ENCODE peak calls at places on chromosomes 13 and 19, in nine cellular contexts. K is ovary; M is cardiac muscle cell; Z is CD4-positive, CD25-positive, alpha-beta regulatory T cell; E is colonic mucosa; H is right lobe of liver; L is iPS DF 6.9; S is body of pancreas; W is SK-N-MC. J is an unnamed sample.
A peak's percentile ranks its signal among the peaks of the same experiment; 100 is the strongest.

GRCh38 chr19:1618157-1619093 is 13.2 kb upstream of the UQCR11 start:
- DNase-seq in Z (no peak), K (no peak), E (peak; percentile 51), L (peak; percentile 39), S (peak; percentile 58), H (no peak), M (peak; percentile 20), W (no peak), J (no peak)

GRCh38 chr19:14400913-14401312 is 18.2 kb downstream of the DDX39A start:
- DNase-seq in Z (no peak), S (no peak), E (no peak), L (no peak), M (no peak), H (no peak), W (no peak), K (no peak), J (no peak)

GRCh38 chr13:111577429-111577828 is 257.0 kb downstream of the TEX29 start:
- DNase-seq in W (no peak), H (peak; percentile 61), Z (no peak), L (no peak), E (no peak), K (no peak), M (no peak), S (no peak), J (no peak)

GRCh38 chr13:105165449-105166125 is 1369.9 kb downstream of the EFNB2 start:
- DNase-seq in S (no peak), Z (no peak), K (no peak), E (peak; percentile 19), W (no peak), H (no peak), M (no peak), L (no peak), J (no peak)

GRCh38 chr13:31794452-31794851 is 55.1 kb downstream of the RXFP2 start:
- DNase-seq in E (no peak), K (no peak), W (no peak), M (peak; percentile 67), L (no peak), S (no peak), Z (no peak), H (no peak), J (no peak)

GRCh38 chr19:510606-511100 is 3.4 kb downstream of the TPGS1 start:
- DNase-seq in Z (peak; percentile 80), H (peak; percentile 73), L (no peak), E (peak; percentile 88), W (no peak), S (peak; percentile 74), K (peak; percentile 59), M (peak; percentile 91), J (peak; percentile 84)

GRCh38 chr13:66886248-66886647 is 343.9 kb downstream of the PCDH9 start:
- DNase-seq in K (no peak), M (no peak), W (no peak), H (no peak), E (no peak), S (no peak), Z (no peak), L (no peak), J (peak; percentile 5)

GRCh38 chr13:71730267-71730666 is 136.7 kb downstream of the DACH1 start:
- DNase-seq in K (no peak), S (no peak), L (no peak), M (no peak), Z (no peak), H (no peak), E (no peak), W (no peak), J (no peak)

GRCh38 chr19:48461982-48462655 is 6.7 kb downstream of the KCNJ14 start:
- DNase-seq in S (no peak), W (no peak), L (peak; percentile 74), E (no peak), M (peak; percentile 20), K (no peak), H (no peak), Z (no peak), J (no peak)

GRCh38 chr19:10104130-10104513 is 1.6 kb upstream of the ANGPTL6 start:
- DNase-seq in K (no peak), Z (no peak), H (no peak), S (no peak), W (no peak), L (no peak), E (no peak), M (no peak), J (no peak)

GRCh38 chr19:10102787-10103236 is 334 bp upstream of the ANGPTL6 start:
- DNase-seq in L (no peak), M (no peak), H (no peak), Z (no peak), W (no peak), E (no peak), S (no peak), K (no peak), J (no peak)

GRCh38 chr19:10106100-10106936 is at the start of gene PPAN:
- DNase-seq in H (peak; percentile 99), M (peak; percentile 99), S (peak; percentile 99), Z (peak; percentile 96), E (peak; percentile 98), W (peak; percentile 84), K (peak; percentile 99), L (peak; percentile 93), J (peak; percentile 96)

GRCh38 chr19:10105241-10106099 is 692 bp upstream of the PPAN start:
- DNase-seq in E (peak; percentile 20), S (no peak), H (no peak), L (no peak), K (peak; percentile 36), Z (peak; percentile 55), M (no peak), W (no peak), J (no peak)

DNA sequence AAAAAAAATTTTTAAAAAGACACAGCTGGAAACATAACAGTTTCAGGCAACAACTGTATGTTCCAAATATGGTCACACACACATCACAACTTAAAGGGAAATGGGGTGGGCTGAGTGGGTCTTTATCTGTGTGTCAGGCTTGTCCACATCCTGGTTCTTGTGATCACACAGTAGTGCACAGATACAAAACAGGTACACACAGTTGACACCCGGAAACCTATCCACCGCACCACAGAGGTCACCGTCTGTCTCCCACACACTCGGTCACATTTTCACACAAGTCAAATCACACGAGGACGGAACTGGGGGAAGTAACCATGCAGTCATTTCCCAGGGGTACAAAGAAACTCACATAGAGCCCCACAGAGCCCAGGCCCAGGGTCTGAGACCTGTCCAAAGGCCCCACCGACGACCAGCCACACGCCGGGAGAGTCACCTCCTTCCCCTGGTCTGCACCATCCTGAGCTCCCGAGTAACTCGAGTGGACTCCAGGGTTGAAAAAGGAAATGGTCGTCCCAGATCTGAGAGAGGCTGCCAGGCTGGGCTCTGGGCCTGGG is 1.4 kb upstream of the PPAN start:
- DNase-seq in M (no peak), L (no peak), K (no peak), W (no peak), S (no peak), H (no peak), Z (peak; percentile 61), E (peak; percentile 34), J (no peak)
- H3K27ac ChIP-seq in M (peak overlapping the region; percentile 15), L (no peak overlapping the region), K (no peak overlapping the region), W (peak overlapping the region; percentile 21), S (no peak overlapping the region), H (peak overlapping the region; percentile 22), Z (peak overlapping the region; percentile 94), E (peak overlapping the region; percentile 55), J (no peak overlapping the region)

GRCh38 chr19:5103812-5104410 is 135.0 kb downstream of the KDM4B start:
- DNase-seq in W (no peak), Z (no peak), L (no peak), E (no peak), M (no peak), S (peak; percentile 75), K (no peak), H (no peak), J (peak; percentile 43)

GRCh38 chr19:5106971-5107370 is 138.1 kb downstream of the KDM4B start:
- DNase-seq in S (no peak), H (no peak), L (no peak), E (no peak), M (no peak), Z (no peak), K (no peak), W (no peak), J (no peak)

GRCh38 chr19:5106361-5106760 is 137.4 kb downstream of the KDM4B start:
- DNase-seq in S (no peak), E (no peak), L (no peak), W (no peak), M (no peak), K (no peak), H (no peak), Z (no peak), J (no peak)

GRCh38 chr19:5103061-5103701 is 134.3 kb downstream of the KDM4B start:
- DNase-seq in Z (no peak), S (peak; percentile 93), E (no peak), L (no peak), W (peak; percentile 40), K (no peak), H (peak; percentile 92), M (peak; percentile 54), J (no peak)

GRCh38 chr19:5104871-5105351 is 136.0 kb downstream of the KDM4B start:
- DNase-seq in W (no peak), Z (no peak), H (peak; percentile 84), L (no peak), E (no peak), K (no peak), S (peak; percentile 95), M (no peak), J (no peak)
- H3K27ac ChIP-seq in W (peak overlapping the region; percentile 84), Z (no peak overlapping the region), H (no peak overlapping the region), L (no peak overlapping the region), E (no peak overlapping the region), K (no peak overlapping the region), S (peak overlapping the region; percentile 91), M (peak overlapping the region; percentile 57), J (no peak overlapping the region)

GRCh38 chr19:12720851-12721655 is 2.7 kb downstream of the TNPO2 start:
- DNase-seq in W (no peak), L (no peak), M (peak; percentile 32), S (no peak), H (no peak), E (peak; percentile 26), Z (no peak), K (peak; percentile 47), J (no peak)

GRCh38 chr19:12723383-12723642 is 419 bp downstream of the TNPO2 start:
- DNase-seq in S (no peak), E (no peak), W (no peak), Z (no peak), L (no peak), H (no peak), M (no peak), K (no peak), J (no peak)

GRCh38 chr19:12722566-12723382 is 958 bp downstream of the TNPO2 start:
- DNase-seq in H (peak; percentile 98), Z (peak; percentile 92), K (peak; percentile 98), L (peak; percentile 99), E (peak; percentile 98), S (peak; percentile 96), M (peak; percentile 100), W (peak; percentile 97), J (peak; percentile 93)

GRCh38 chr19:12721656-12722565 is 1.8 kb downstream of the TNPO2 start:
- DNase-seq in W (no peak), M (peak; percentile 87), E (peak; percentile 56), L (no peak), H (peak; percentile 66), Z (peak; percentile 48), K (peak; percentile 78), S (peak; percentile 63), J (no peak)

GRCh38 chr19:12720296-12720695 is 3.4 kb downstream of the TNPO2 start:
- DNase-seq in W (no peak), K (no peak), S (no peak), L (no peak), M (no peak), E (no peak), H (no peak), Z (no peak), J (no peak)
- H3K27ac ChIP-seq in W (no peak overlapping the region), K (no peak overlapping the region), S (no peak overlapping the region), L (no peak overlapping the region), M (peak overlapping the region; percentile 99), E (no peak overlapping the region), H (no peak overlapping the region), Z (peak overlapping the region; percentile 23), J (peak overlapping the region; percentile 58)

GRCh38 chr19:10936661-10937084 is 8.1 kb downstream of the TIMM29 start:
- DNase-seq in H (no peak), K (peak; percentile 71), M (peak; percentile 87), S (peak; percentile 55), L (peak; percentile 83), W (peak; percentile 81), Z (peak; percentile 22), E (peak; percentile 61), J (peak; percentile 26)
- H3K27ac ChIP-seq in H (no peak overlapping the region), K (no peak overlapping the region), M (no peak overlapping the region), S (peak overlapping the region; percentile 51), L (no peak overlapping the region), W (no peak overlapping the region), Z (no peak overlapping the region), E (no peak overlapping the region), J (no peak overlapping the region)

J was measured in caudate nucleus.